ENCODE peak calls at places on chromosomes 12 and 14, in nine cellular contexts. One of them, this sample, is unnamed.
A peak's percentile ranks its signal among the peaks of the same experiment; 100 is the strongest.

GRCh38 chr12:89384050-89384749 is 31.9 kb upstream of the DUSP6 start:
- DNase-seq in GM18507: no peak
- DNase-seq in nephron progenitor cell: peak; percentile 18
- DNase-seq in substantia nigra: no peak
- DNase-seq in dermis blood vessel endothelial cell: peak; percentile 53
- DNase-seq in T follicular helper cell: no peak
- DNase-seq in NCI-H524: no peak
- DNase-seq in naive thymus-derived CD4-positive, alpha-beta T cell: no peak
- DNase-seq in IMR-90: peak; percentile 92
- DNase-seq in this sample: no peak

GRCh38 chr12:22100952-22101748 is 55.1 kb downstream of the CMAS start:
- DNase-seq in GM18507: no peak
- DNase-seq in nephron progenitor cell: peak; percentile 32
- DNase-seq in substantia nigra: no peak
- DNase-seq in dermis blood vessel endothelial cell: peak; percentile 63
- DNase-seq in T follicular helper cell: peak; percentile 7
- DNase-seq in NCI-H524: no peak
- DNase-seq in naive thymus-derived CD4-positive, alpha-beta T cell: peak; percentile 36
- DNase-seq in IMR-90: peak; percentile 73
- DNase-seq in this sample: peak; percentile 67

GRCh38 chr12:130650131-130650530 is 66.0 kb downstream of the RIMBP2 start:
- DNase-seq in GM18507: no peak
- DNase-seq in nephron progenitor cell: no peak
- DNase-seq in substantia nigra: no peak
- DNase-seq in dermis blood vessel endothelial cell: no peak
- DNase-seq in T follicular helper cell: no peak
- DNase-seq in NCI-H524: peak; percentile 32
- DNase-seq in naive thymus-derived CD4-positive, alpha-beta T cell: no peak
- DNase-seq in IMR-90: no peak
- DNase-seq in this sample: no peak

GRCh38 chr12:4025420-4026358 is 152.5 kb upstream of the PARP11 start:
- DNase-seq in GM18507: no peak
- DNase-seq in nephron progenitor cell: peak; percentile 73
- DNase-seq in substantia nigra: no peak
- DNase-seq in dermis blood vessel endothelial cell: no peak
- DNase-seq in T follicular helper cell: no peak
- DNase-seq in NCI-H524: no peak
- DNase-seq in naive thymus-derived CD4-positive, alpha-beta T cell: no peak
- DNase-seq in IMR-90: no peak
- DNase-seq in this sample: no peak

GRCh38 chr12:111991535-111991934 is 21.4 kb downstream of the TMEM116 start:
- DNase-seq in GM18507: no peak
- DNase-seq in nephron progenitor cell: no peak
- DNase-seq in substantia nigra: no peak
- DNase-seq in dermis blood vessel endothelial cell: no peak
- DNase-seq in T follicular helper cell: no peak
- DNase-seq in NCI-H524: no peak
- DNase-seq in naive thymus-derived CD4-positive, alpha-beta T cell: no peak
- DNase-seq in IMR-90: no peak
- DNase-seq in this sample: no peak

GRCh38 chr14:45252356-45253069 is 489 bp downstream of the MIS18BP1 start:
- DNase-seq in GM18507: no peak
- DNase-seq in nephron progenitor cell: peak; percentile 8
- DNase-seq in substantia nigra: no peak
- DNase-seq in dermis blood vessel endothelial cell: peak; percentile 49
- DNase-seq in T follicular helper cell: no peak
- DNase-seq in NCI-H524: peak; percentile 4
- DNase-seq in naive thymus-derived CD4-positive, alpha-beta T cell: peak; percentile 0
- DNase-seq in IMR-90: peak; percentile 5
- DNase-seq in this sample: peak; percentile 16

GRCh38 chr14:31536201-31536960 is 24.8 kb upstream of the NUBPL start:
- DNase-seq in GM18507: no peak
- DNase-seq in nephron progenitor cell: no peak
- DNase-seq in substantia nigra: no peak
- DNase-seq in dermis blood vessel endothelial cell: no peak
- DNase-seq in T follicular helper cell: no peak
- DNase-seq in NCI-H524: no peak
- DNase-seq in naive thymus-derived CD4-positive, alpha-beta T cell: no peak
- DNase-seq in IMR-90: no peak
- DNase-seq in this sample: no peak

GRCh38 chr14:44369401-44370123 is 137.5 kb downstream of the FSCB start:
- DNase-seq in GM18507: no peak
- DNase-seq in nephron progenitor cell: no peak
- DNase-seq in substantia nigra: no peak
- DNase-seq in dermis blood vessel endothelial cell: no peak
- DNase-seq in T follicular helper cell: no peak
- DNase-seq in NCI-H524: no peak
- DNase-seq in naive thymus-derived CD4-positive, alpha-beta T cell: no peak
- DNase-seq in IMR-90: no peak
- DNase-seq in this sample: no peak

GRCh38 chr14:80390911-80391310 is 179.6 kb upstream of the DIO2 start:
- DNase-seq in GM18507: no peak
- DNase-seq in nephron progenitor cell: no peak
- DNase-seq in substantia nigra: no peak
- DNase-seq in dermis blood vessel endothelial cell: peak; percentile 12
- DNase-seq in T follicular helper cell: no peak
- DNase-seq in NCI-H524: no peak
- DNase-seq in naive thymus-derived CD4-positive, alpha-beta T cell: no peak
- DNase-seq in IMR-90: peak; percentile 51
- DNase-seq in this sample: no peak

GRCh38 chr12:58395470-58395869 is 454.1 kb downstream of the ATP23 start:
- DNase-seq in GM18507: no peak
- DNase-seq in nephron progenitor cell: no peak
- DNase-seq in substantia nigra: no peak
- DNase-seq in dermis blood vessel endothelial cell: no peak
- DNase-seq in T follicular helper cell: no peak
- DNase-seq in NCI-H524: no peak
- DNase-seq in naive thymus-derived CD4-positive, alpha-beta T cell: no peak
- DNase-seq in IMR-90: peak; percentile 65
- DNase-seq in this sample: no peak

GRCh38 chr12:53974084-53975018 is at the start of gene HOTAIR:
- DNase-seq in GM18507: no peak
- DNase-seq in nephron progenitor cell: no peak
- DNase-seq in substantia nigra: no peak
- DNase-seq in dermis blood vessel endothelial cell: no peak
- DNase-seq in T follicular helper cell: no peak
- DNase-seq in NCI-H524: no peak
- DNase-seq in naive thymus-derived CD4-positive, alpha-beta T cell: no peak
- DNase-seq in IMR-90: no peak
- DNase-seq in this sample: no peak

GRCh38 chr14:56176530-56176929 is 58.3 kb downstream of the PELI2 start:
- DNase-seq in GM18507: no peak
- DNase-seq in nephron progenitor cell: no peak
- DNase-seq in substantia nigra: no peak
- DNase-seq in dermis blood vessel endothelial cell: no peak
- DNase-seq in T follicular helper cell: no peak
- DNase-seq in NCI-H524: no peak
- DNase-seq in naive thymus-derived CD4-positive, alpha-beta T cell: no peak
- DNase-seq in IMR-90: no peak
- DNase-seq in this sample: no peak

GRCh38 chr12:69392146-69392928 is 32.8 kb downstream of the YEATS4 start:
- DNase-seq in GM18507: no peak
- DNase-seq in nephron progenitor cell: no peak
- DNase-seq in substantia nigra: no peak
- DNase-seq in dermis blood vessel endothelial cell: no peak
- DNase-seq in T follicular helper cell: no peak
- DNase-seq in NCI-H524: no peak
- DNase-seq in naive thymus-derived CD4-positive, alpha-beta T cell: no peak
- DNase-seq in IMR-90: peak; percentile 13
- DNase-seq in this sample: no peak

GRCh38 chr12:76317976-76318375 is 30.2 kb downstream of the BBS10 start:
- DNase-seq in GM18507: no peak
- DNase-seq in nephron progenitor cell: no peak
- DNase-seq in substantia nigra: no peak
- DNase-seq in dermis blood vessel endothelial cell: no peak
- DNase-seq in T follicular helper cell: no peak
- DNase-seq in NCI-H524: no peak
- DNase-seq in naive thymus-derived CD4-positive, alpha-beta T cell: no peak
- DNase-seq in IMR-90: no peak
- DNase-seq in this sample: no peak

GRCh38 chr12:49109631-49110172 is 945 bp downstream of the LMBR1L start:
- DNase-seq in GM18507: no peak
- DNase-seq in nephron progenitor cell: no peak
- DNase-seq in substantia nigra: no peak
- DNase-seq in dermis blood vessel endothelial cell: peak; percentile 27
- DNase-seq in T follicular helper cell: no peak
- DNase-seq in NCI-H524: no peak
- DNase-seq in naive thymus-derived CD4-positive, alpha-beta T cell: no peak
- DNase-seq in IMR-90: no peak
- DNase-seq in this sample: no peak

GRCh38 chr12:13790317-13790716 is 191.1 kb downstream of the GRIN2B start:
- DNase-seq in GM18507: no peak
- DNase-seq in nephron progenitor cell: no peak
- DNase-seq in substantia nigra: no peak
- DNase-seq in dermis blood vessel endothelial cell: no peak
- DNase-seq in T follicular helper cell: no peak
- DNase-seq in NCI-H524: no peak
- DNase-seq in naive thymus-derived CD4-positive, alpha-beta T cell: no peak
- DNase-seq in IMR-90: no peak
- DNase-seq in this sample: no peak

GRCh38 chr12:65948320-65949008 is 124.2 kb downstream of the HMGA2 start:
- DNase-seq in GM18507: no peak
- DNase-seq in nephron progenitor cell: no peak
- DNase-seq in substantia nigra: peak; percentile 27
- DNase-seq in dermis blood vessel endothelial cell: peak; percentile 99
- DNase-seq in T follicular helper cell: no peak
- DNase-seq in NCI-H524: no peak
- DNase-seq in naive thymus-derived CD4-positive, alpha-beta T cell: no peak
- DNase-seq in IMR-90: peak; percentile 96
- DNase-seq in this sample: no peak

GRCh38 chr12:57372233-57372632 is 58.6 kb downstream of the R3HDM2 start:
- DNase-seq in GM18507: no peak
- DNase-seq in nephron progenitor cell: no peak
- DNase-seq in substantia nigra: no peak
- DNase-seq in dermis blood vessel endothelial cell: peak; percentile 3
- DNase-seq in T follicular helper cell: no peak
- DNase-seq in NCI-H524: no peak
- DNase-seq in naive thymus-derived CD4-positive, alpha-beta T cell: no peak
- DNase-seq in IMR-90: peak; percentile 78
- DNase-seq in this sample: no peak

GRCh38 chr14:63972323-63972932 is 119.6 kb downstream of the SYNE2 start:
- DNase-seq in GM18507: no peak
- DNase-seq in nephron progenitor cell: no peak
- DNase-seq in substantia nigra: no peak
- DNase-seq in dermis blood vessel endothelial cell: no peak
- DNase-seq in T follicular helper cell: no peak
- DNase-seq in NCI-H524: no peak
- DNase-seq in naive thymus-derived CD4-positive, alpha-beta T cell: no peak
- DNase-seq in IMR-90: no peak
- DNase-seq in this sample: no peak

GRCh38 chr12:72390146-72390545 is 118.0 kb downstream of the TRHDE start:
- DNase-seq in GM18507: no peak
- DNase-seq in nephron progenitor cell: no peak
- DNase-seq in substantia nigra: no peak
- DNase-seq in dermis blood vessel endothelial cell: no peak
- DNase-seq in T follicular helper cell: no peak
- DNase-seq in NCI-H524: no peak
- DNase-seq in naive thymus-derived CD4-positive, alpha-beta T cell: no peak
- DNase-seq in IMR-90: no peak
- DNase-seq in this sample: no peak

GRCh38 chr12:26119391-26119981 is 5.4 kb downstream of the BHLHE41 start:
- DNase-seq in GM18507: no peak
- DNase-seq in nephron progenitor cell: no peak
- DNase-seq in substantia nigra: no peak
- DNase-seq in dermis blood vessel endothelial cell: peak; percentile 78
- DNase-seq in T follicular helper cell: no peak
- DNase-seq in NCI-H524: peak; percentile 15
- DNase-seq in naive thymus-derived CD4-positive, alpha-beta T cell: no peak
- DNase-seq in IMR-90: peak; percentile 78
- DNase-seq in this sample: no peak

GRCh38 chr12:124469193-124469888 is 98.1 kb downstream of the NCOR2 start:
- DNase-seq in GM18507: no peak
- DNase-seq in nephron progenitor cell: no peak
- DNase-seq in substantia nigra: no peak
- DNase-seq in dermis blood vessel endothelial cell: peak; percentile 26
- DNase-seq in T follicular helper cell: no peak
- DNase-seq in NCI-H524: no peak
- DNase-seq in naive thymus-derived CD4-positive, alpha-beta T cell: no peak
- DNase-seq in IMR-90: no peak
- DNase-seq in this sample: no peak

GRCh38 chr14:61147369-61147897 is 133.7 kb downstream of the TMEM30B start:
- DNase-seq in GM18507: no peak
- DNase-seq in nephron progenitor cell: no peak
- DNase-seq in substantia nigra: no peak
- DNase-seq in dermis blood vessel endothelial cell: peak; percentile 72
- DNase-seq in T follicular helper cell: no peak
- DNase-seq in NCI-H524: no peak
- DNase-seq in naive thymus-derived CD4-positive, alpha-beta T cell: no peak
- DNase-seq in IMR-90: peak; percentile 84
- DNase-seq in this sample: no peak

GRCh38 chr12:40325349-40325960 is 100.7 kb downstream of the LRRK2 start:
- DNase-seq in GM18507: peak; percentile 14
- DNase-seq in nephron progenitor cell: no peak
- DNase-seq in substantia nigra: no peak
- DNase-seq in dermis blood vessel endothelial cell: peak; percentile 3
- DNase-seq in T follicular helper cell: no peak
- DNase-seq in NCI-H524: peak; percentile 14
- DNase-seq in naive thymus-derived CD4-positive, alpha-beta T cell: no peak
- DNase-seq in IMR-90: peak; percentile 4
- DNase-seq in this sample: no peak

GRCh38 chr12:18861287-18861858 is 123.5 kb downstream of the CAPZA3 start:
- DNase-seq in GM18507: no peak
- DNase-seq in nephron progenitor cell: no peak
- DNase-seq in substantia nigra: no peak
- DNase-seq in dermis blood vessel endothelial cell: peak; percentile 60
- DNase-seq in T follicular helper cell: no peak
- DNase-seq in NCI-H524: no peak
- DNase-seq in naive thymus-derived CD4-positive, alpha-beta T cell: no peak
- DNase-seq in IMR-90: peak; percentile 38
- DNase-seq in this sample: no peak